ENCODE peak calls at places on chromosomes 11 and 22, in eight cellular contexts. Q is CD8-positive, alpha-beta T cell; F is HFF-Myc; X is upper lobe of left lung; R is AG04449; M is lung; O is psoas muscle; E is left ventricle myocardium inferior. P is an unnamed sample.

GRCh38 chr11:27075192-27075591 is 34.6 kb downstream of the BBOX1 start:
- DNase-seq in Q (no peak), F (no peak), X (no peak), R (peak), M (no peak), O (no peak), E (no peak), P (no peak)

GRCh38 chr22:43886231-43886630 is 5.6 kb downstream of the PNPLA5 start:
- DNase-seq in Q (no peak), F (no peak), X (no peak), R (no peak), M (no peak), O (peak), E (no peak), P (no peak)

GRCh38 chr22:37999640-38000272 is 15.4 kb upstream of the SOX10 start:
- DNase-seq in Q (no peak), F (no peak), X (no peak), R (no peak), M (no peak), O (peak), E (no peak), P (no peak)

GRCh38 chr22:38104084-38104483 is 6.4 kb downstream of the BAIAP2L2 start:
- DNase-seq in Q (no peak), F (no peak), X (no peak), R (no peak), M (no peak), O (peak), E (no peak), P (no peak)

GRCh38 chr11:73151371-73151870 is 9.3 kb upstream of the FCHSD2 start:
- DNase-seq in Q (no peak), F (no peak), X (no peak), R (no peak), M (no peak), O (no peak), E (no peak), P (no peak)

GRCh38 chr11:68584991-68585524 is 99.3 kb upstream of the GAL start:
- DNase-seq in Q (no peak), F (no peak), X (no peak), R (no peak), M (no peak), O (no peak), E (no peak), P (no peak)

GRCh38 chr11:115612331-115612730 is 108.1 kb upstream of the CADM1 start:
- DNase-seq in Q (no peak), F (no peak), X (no peak), R (no peak), M (no peak), O (no peak), E (no peak), P (no peak)

GRCh38 chr22:37802310-37803194 is 5.2 kb upstream of the GCAT start:
- DNase-seq in Q (no peak), F (no peak), X (peak), R (no peak), M (no peak), O (peak), E (peak), P (no peak)

GRCh38 chr22:44187652-44188230 is 7.0 kb downstream of the PARVG start:
- DNase-seq in Q (no peak), F (no peak), X (no peak), R (no peak), M (no peak), O (peak), E (no peak), P (no peak)

GRCh38 chr11:29435421-29435820 is 581.4 kb downstream of the KCNA4 start:
- DNase-seq in Q (no peak), F (no peak), X (no peak), R (no peak), M (no peak), O (no peak), E (no peak), P (no peak)

GRCh38 chr11:124898711-124899110 is 1.0 kb upstream of the ROBO4 start:
- DNase-seq in Q (no peak), F (peak), X (no peak), R (no peak), M (no peak), O (peak), E (no peak), P (no peak)

GRCh38 chr22:50626314-50626855 is 1.6 kb downstream of the ARSA start:
- DNase-seq in Q (no peak), F (no peak), X (no peak), R (no peak), M (no peak), O (no peak), E (no peak), P (no peak)
- TF ChIP-seq CTCF in Q (no peak), F (no peak), X (no peak), R (no peak), M (no peak), O (no peak), E (no peak), P (no peak)

DNA sequence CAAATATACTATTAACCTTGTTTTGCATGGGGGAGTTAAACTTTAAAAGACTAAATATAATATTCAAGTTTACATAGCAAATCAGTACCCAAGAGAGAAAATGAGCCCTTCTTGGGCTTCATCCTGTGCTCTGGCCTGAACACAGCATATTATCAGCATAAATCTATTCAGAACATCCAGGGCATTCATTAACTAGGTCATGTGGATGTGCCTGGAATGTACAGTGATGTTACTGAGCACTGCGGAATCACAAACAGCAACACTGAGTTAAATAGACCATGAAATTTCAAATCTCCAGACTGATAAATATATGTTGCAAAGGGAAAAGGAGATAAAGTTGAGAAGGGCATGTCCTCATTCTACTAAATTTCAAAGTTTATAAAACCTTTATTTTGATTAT is 426.4 kb downstream of the AASDHPPT start:
- DNase-seq in Q (no peak), F (no peak), X (no peak), R (no peak), M (no peak), O (no peak), E (no peak), P (no peak)
- H3K4me3 ChIP-seq in Q (no peak), F (no peak), X (no peak), R (no peak), M (no peak), O (no peak), E (no peak), P (no peak)

DNA sequence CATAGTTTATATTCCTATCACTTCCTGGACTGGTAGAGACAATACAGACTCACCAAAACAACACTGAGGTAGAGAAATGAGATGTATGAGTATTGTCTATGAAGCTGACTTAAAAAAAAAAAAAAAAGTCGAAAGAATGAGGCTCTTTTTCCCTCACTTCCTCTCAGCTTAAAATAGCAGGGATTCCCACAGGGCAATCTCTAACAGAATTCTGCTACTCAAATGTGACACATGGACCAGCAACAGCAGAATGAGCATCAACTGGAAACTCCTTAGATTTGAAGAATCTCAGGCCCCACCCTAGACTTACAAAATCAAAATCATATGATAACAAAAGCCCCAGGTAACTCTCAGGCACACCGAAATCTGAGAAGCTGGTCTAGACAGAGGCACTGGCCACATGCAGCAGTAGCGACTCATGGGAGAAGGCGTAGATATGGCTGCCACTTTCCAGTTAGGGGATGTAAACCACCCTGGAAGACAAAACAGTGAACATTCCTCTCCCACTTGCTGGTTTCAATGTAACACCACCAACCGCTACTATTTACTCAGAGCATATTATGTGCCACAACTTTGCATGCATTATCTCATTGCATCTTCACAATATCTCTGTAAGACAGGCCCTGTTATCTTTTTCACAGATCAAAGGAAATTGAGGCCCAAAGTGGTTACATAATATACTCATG is 128.0 kb downstream of the RBFOX2 start:
- DNase-seq in Q (no peak), F (no peak), X (no peak), R (no peak), M (no peak), O (no peak), E (no peak), P (no peak)
- TF ChIP-seq CTCF in Q (no peak), F (no peak), X (no peak), R (no peak), M (no peak), O (no peak), E (no peak), P (no peak)

GRCh38 chr11:130389315-130389935 is 39.0 kb downstream of the ADAMTS8 start:
- DNase-seq in Q (peak), F (no peak), X (no peak), R (no peak), M (no peak), O (no peak), E (peak), P (no peak)
- H3K4me3 ChIP-seq in Q (peak), F (no peak), X (no peak), R (no peak), M (no peak), O (no peak), E (peak), P (no peak)

GRCh38 chr11:126113515-126113957 is 50.9 kb upstream of the CDON start:
- DNase-seq in Q (no peak), F (peak), X (peak), R (peak), M (peak), O (peak), E (peak), P (no peak)

GRCh38 chr11:126115253-126115540 is 52.5 kb upstream of the CDON start:
- DNase-seq in Q (no peak), F (no peak), X (peak), R (no peak), M (peak), O (peak), E (peak), P (no peak)

GRCh38 chr11:126114486-126115252 is 52.0 kb upstream of the CDON start:
- DNase-seq in Q (no peak), F (no peak), X (no peak), R (no peak), M (no peak), O (no peak), E (no peak), P (no peak)

GRCh38 chr11:126113963-126114362 is 51.3 kb upstream of the CDON start:
- DNase-seq in Q (no peak), F (no peak), X (no peak), R (no peak), M (no peak), O (no peak), E (no peak), P (no peak)

DNA sequence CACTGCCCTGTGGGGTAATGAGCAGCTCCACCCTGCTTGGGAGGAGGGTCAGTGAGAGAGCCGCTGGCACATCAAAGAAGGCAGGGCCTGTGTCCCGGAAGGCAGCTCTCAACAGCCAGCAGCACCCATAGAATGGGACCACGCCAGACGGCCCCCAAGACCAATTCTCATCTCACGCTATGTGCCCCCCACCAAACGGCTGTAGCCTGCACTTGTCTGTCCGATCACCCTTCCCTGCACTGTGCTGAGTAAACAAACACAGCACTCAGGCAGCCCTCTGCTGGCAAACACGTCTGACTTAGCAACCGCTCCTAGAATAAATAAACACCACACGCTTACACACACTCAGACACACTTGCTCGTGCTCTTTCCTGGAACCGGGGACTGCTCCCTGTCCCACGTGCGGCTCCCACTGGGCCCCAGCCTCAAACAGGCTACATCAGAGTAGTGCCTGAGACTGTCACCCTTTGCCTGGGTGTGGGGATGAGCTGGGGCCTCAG is 53.2 kb upstream of the CDON start:
- DNase-seq in Q (no peak), F (peak), X (peak), R (peak), M (peak), O (peak), E (peak), P (no peak)
- TF ChIP-seq CTCF in Q (no peak), F (peak), X (no peak), R (peak), M (no peak), O (peak), E (peak), P (no peak)

GRCh38 chr22:49847751-49848689 is 5.6 kb upstream of the ZBED4 start:
- DNase-seq in Q (no peak), F (no peak), X (peak), R (no peak), M (no peak), O (peak), E (peak), P (no peak)
- H3K4me3 ChIP-seq in Q (no peak), F (peak), X (peak), R (no peak), M (peak), O (peak), E (peak), P (no peak)

GRCh38 chr11:10857604-10858504 is at the start of gene ZBED5:
- DNase-seq in Q (peak), F (peak), X (peak), R (peak), M (peak), O (peak), E (peak), P (peak)
- TF ChIP-seq CTCF in Q (no peak), F (no peak), X (no peak), R (peak), M (no peak), O (peak), E (no peak), P (no peak)

GRCh38 chr11:61281581-61282250 is 13.4 kb downstream of the VWCE start:
- DNase-seq in Q (no peak), F (no peak), X (peak), R (no peak), M (no peak), O (peak), E (peak), P (no peak)
- H3K4me3 ChIP-seq in Q (no peak), F (no peak), X (no peak), R (no peak), M (no peak), O (no peak), E (no peak), P (no peak)

GRCh38 chr11:127471662-127472061 is 471.1 kb upstream of the KIRREL3 start:
- DNase-seq in Q (no peak), F (no peak), X (no peak), R (no peak), M (no peak), O (no peak), E (no peak), P (no peak)
- TF ChIP-seq CTCF in Q (no peak), F (peak), X (no peak), R (no peak), M (no peak), O (no peak), E (no peak), P (peak)